ENCODE peak calls at places on chromosome 11, in eight cellular contexts. One of them, this sample, is unnamed.

GRCh38 chr11:129637473-129637872 is 178.2 kb upstream of the TMEM45B start:
- DNase-seq in esophagus muscularis mucosa: no peak
- DNase-seq in IMR-90: peak; percentile 47
- DNase-seq in lung: no peak
- DNase-seq in HCT116: no peak
- DNase-seq in GM23248: peak; percentile 17
- DNase-seq in thoracic aorta: no peak
- DNase-seq in colonic mucosa: no peak
- DNase-seq in this sample: no peak

GRCh38 chr11:83257638-83258229 is 28.4 kb downstream of the CCDC90B start:
- DNase-seq in esophagus muscularis mucosa: no peak
- DNase-seq in IMR-90: peak; percentile 73
- DNase-seq in lung: no peak
- DNase-seq in HCT116: no peak
- DNase-seq in GM23248: peak; percentile 79
- DNase-seq in thoracic aorta: no peak
- DNase-seq in colonic mucosa: no peak
- DNase-seq in this sample: peak; percentile 32

GRCh38 chr11:72114570-72114969 is 2.1 kb upstream of the ANAPC15 start:
- DNase-seq in esophagus muscularis mucosa: no peak
- DNase-seq in IMR-90: peak; percentile 28
- DNase-seq in lung: no peak
- DNase-seq in HCT116: no peak
- DNase-seq in GM23248: peak; percentile 72
- DNase-seq in thoracic aorta: no peak
- DNase-seq in colonic mucosa: no peak
- DNase-seq in this sample: no peak

GRCh38 chr11:20081336-20081735 is 78.9 kb downstream of the DBX1 start:
- DNase-seq in esophagus muscularis mucosa: no peak
- DNase-seq in IMR-90: no peak
- DNase-seq in lung: no peak
- DNase-seq in HCT116: no peak
- DNase-seq in GM23248: no peak
- DNase-seq in thoracic aorta: no peak
- DNase-seq in colonic mucosa: no peak
- DNase-seq in this sample: no peak

GRCh38 chr11:83908457-83908856 is 622.3 kb upstream of the CCDC90B start:
- DNase-seq in esophagus muscularis mucosa: no peak
- DNase-seq in IMR-90: no peak
- DNase-seq in lung: no peak
- DNase-seq in HCT116: no peak
- DNase-seq in GM23248: no peak
- DNase-seq in thoracic aorta: no peak
- DNase-seq in colonic mucosa: no peak
- DNase-seq in this sample: no peak

GRCh38 chr11:31763296-31763695 is 47.8 kb downstream of the PAX6 start:
- DNase-seq in esophagus muscularis mucosa: no peak
- DNase-seq in IMR-90: no peak
- DNase-seq in lung: no peak
- DNase-seq in HCT116: no peak
- DNase-seq in GM23248: no peak
- DNase-seq in thoracic aorta: no peak
- DNase-seq in colonic mucosa: no peak
- DNase-seq in this sample: no peak

GRCh38 chr11:26994579-26995210 is 783 bp downstream of the FIBIN start:
- DNase-seq in esophagus muscularis mucosa: no peak
- DNase-seq in IMR-90: no peak
- DNase-seq in lung: no peak
- DNase-seq in HCT116: no peak
- DNase-seq in GM23248: peak; percentile 46
- DNase-seq in thoracic aorta: no peak
- DNase-seq in colonic mucosa: no peak
- DNase-seq in this sample: no peak

GRCh38 chr11:71204294-71204693 is 48.1 kb downstream of the SHANK2 start:
- DNase-seq in esophagus muscularis mucosa: no peak
- DNase-seq in IMR-90: no peak
- DNase-seq in lung: no peak
- DNase-seq in HCT116: no peak
- DNase-seq in GM23248: no peak
- DNase-seq in thoracic aorta: no peak
- DNase-seq in colonic mucosa: no peak
- DNase-seq in this sample: no peak

GRCh38 chr11:61172888-61173287 is 11.7 kb upstream of the VPS37C start:
- DNase-seq in esophagus muscularis mucosa: no peak
- DNase-seq in IMR-90: no peak
- DNase-seq in lung: no peak
- DNase-seq in HCT116: no peak
- DNase-seq in GM23248: no peak
- DNase-seq in thoracic aorta: no peak
- DNase-seq in colonic mucosa: no peak
- DNase-seq in this sample: no peak

GRCh38 chr11:57422669-57423068 is 4.3 kb downstream of the SLC43A3 start:
- DNase-seq in esophagus muscularis mucosa: no peak
- DNase-seq in IMR-90: no peak
- DNase-seq in lung: no peak
- DNase-seq in HCT116: no peak
- DNase-seq in GM23248: no peak
- DNase-seq in thoracic aorta: no peak
- DNase-seq in colonic mucosa: no peak
- DNase-seq in this sample: no peak

GRCh38 chr11:113048820-113049555 is 87.8 kb downstream of the NCAM1 start:
- DNase-seq in esophagus muscularis mucosa: no peak
- DNase-seq in IMR-90: no peak
- DNase-seq in lung: no peak
- DNase-seq in HCT116: no peak
- DNase-seq in GM23248: peak; percentile 82
- DNase-seq in thoracic aorta: no peak
- DNase-seq in colonic mucosa: no peak
- DNase-seq in this sample: no peak

GRCh38 chr11:109037856-109038780 is 373.2 kb downstream of the DDX10 start:
- DNase-seq in esophagus muscularis mucosa: peak; percentile 79
- DNase-seq in IMR-90: peak; percentile 61
- DNase-seq in lung: no peak
- DNase-seq in HCT116: no peak
- DNase-seq in GM23248: peak; percentile 91
- DNase-seq in thoracic aorta: no peak
- DNase-seq in colonic mucosa: no peak
- DNase-seq in this sample: peak; percentile 39

GRCh38 chr11:59197990-59198389 is 14.7 kb downstream of the MPEG1 start:
- DNase-seq in esophagus muscularis mucosa: no peak
- DNase-seq in IMR-90: peak; percentile 68
- DNase-seq in lung: peak; percentile 85
- DNase-seq in HCT116: no peak
- DNase-seq in GM23248: peak; percentile 64
- DNase-seq in thoracic aorta: peak; percentile 71
- DNase-seq in colonic mucosa: no peak
- DNase-seq in this sample: peak; percentile 93

GRCh38 chr11:65436412-65437032 is 13.9 kb downstream of the NEAT1 start:
- DNase-seq in esophagus muscularis mucosa: peak; percentile 45
- DNase-seq in IMR-90: peak; percentile 49
- DNase-seq in lung: no peak
- DNase-seq in HCT116: no peak
- DNase-seq in GM23248: peak; percentile 59
- DNase-seq in thoracic aorta: no peak
- DNase-seq in colonic mucosa: peak; percentile 29
- DNase-seq in this sample: no peak

GRCh38 chr11:82268627-82269026 is 465.0 kb downstream of the FAM181B start:
- DNase-seq in esophagus muscularis mucosa: no peak
- DNase-seq in IMR-90: no peak
- DNase-seq in lung: no peak
- DNase-seq in HCT116: no peak
- DNase-seq in GM23248: no peak
- DNase-seq in thoracic aorta: no peak
- DNase-seq in colonic mucosa: no peak
- DNase-seq in this sample: no peak

GRCh38 chr11:66996609-66997273 is 21.6 kb downstream of the C11orf86 start:
- DNase-seq in esophagus muscularis mucosa: no peak
- DNase-seq in IMR-90: peak; percentile 76
- DNase-seq in lung: no peak
- DNase-seq in HCT116: no peak
- DNase-seq in GM23248: peak; percentile 70
- DNase-seq in thoracic aorta: no peak
- DNase-seq in colonic mucosa: no peak
- DNase-seq in this sample: peak; percentile 92

GRCh38 chr11:3014314-3014938 is 22.3 kb upstream of the NAP1L4 start:
- DNase-seq in esophagus muscularis mucosa: no peak
- DNase-seq in IMR-90: no peak
- DNase-seq in lung: no peak
- DNase-seq in HCT116: no peak
- DNase-seq in GM23248: no peak
- DNase-seq in thoracic aorta: no peak
- DNase-seq in colonic mucosa: no peak
- DNase-seq in this sample: no peak

GRCh38 chr11:65182258-65183170 is 786 bp downstream of the CAPN1 start:
- DNase-seq in esophagus muscularis mucosa: no peak
- DNase-seq in IMR-90: no peak
- DNase-seq in lung: peak; percentile 41
- DNase-seq in HCT116: peak; percentile 15
- DNase-seq in GM23248: peak; percentile 60
- DNase-seq in thoracic aorta: no peak
- DNase-seq in colonic mucosa: peak; percentile 73
- DNase-seq in this sample: peak; percentile 65

GRCh38 chr11:12808519-12808918 is 134.3 kb downstream of the TEAD1 start:
- DNase-seq in esophagus muscularis mucosa: no peak
- DNase-seq in IMR-90: peak; percentile 76
- DNase-seq in lung: no peak
- DNase-seq in HCT116: no peak
- DNase-seq in GM23248: peak; percentile 78
- DNase-seq in thoracic aorta: no peak
- DNase-seq in colonic mucosa: no peak
- DNase-seq in this sample: no peak

GRCh38 chr11:61700221-61700620 is 20.0 kb downstream of the DAGLA start:
- DNase-seq in esophagus muscularis mucosa: no peak
- DNase-seq in IMR-90: peak; percentile 51
- DNase-seq in lung: peak; percentile 72
- DNase-seq in HCT116: peak; percentile 38
- DNase-seq in GM23248: peak; percentile 77
- DNase-seq in thoracic aorta: no peak
- DNase-seq in colonic mucosa: peak; percentile 91
- DNase-seq in this sample: no peak

GRCh38 chr11:94933225-94934130 is 39.9 kb downstream of the CWC15 start:
- DNase-seq in esophagus muscularis mucosa: no peak
- DNase-seq in IMR-90: peak; percentile 97
- DNase-seq in lung: no peak
- DNase-seq in HCT116: no peak
- DNase-seq in GM23248: peak; percentile 97
- DNase-seq in thoracic aorta: no peak
- DNase-seq in colonic mucosa: no peak
- DNase-seq in this sample: peak; percentile 55

GRCh38 chr11:69483170-69483569 is 1.7 kb downstream of the LINC01488 start:
- DNase-seq in esophagus muscularis mucosa: no peak
- DNase-seq in IMR-90: no peak
- DNase-seq in lung: no peak
- DNase-seq in HCT116: no peak
- DNase-seq in GM23248: no peak
- DNase-seq in thoracic aorta: no peak
- DNase-seq in colonic mucosa: no peak
- DNase-seq in this sample: no peak

GRCh38 chr11:76267563-76267962 is 61.3 kb upstream of the WNT11 start:
- DNase-seq in esophagus muscularis mucosa: no peak
- DNase-seq in IMR-90: peak; percentile 11
- DNase-seq in lung: no peak
- DNase-seq in HCT116: no peak
- DNase-seq in GM23248: peak; percentile 83
- DNase-seq in thoracic aorta: no peak
- DNase-seq in colonic mucosa: no peak
- DNase-seq in this sample: no peak

GRCh38 chr11:119696378-119697157 is 32.4 kb downstream of the NECTIN1 start:
- DNase-seq in esophagus muscularis mucosa: no peak
- DNase-seq in IMR-90: no peak
- DNase-seq in lung: no peak
- DNase-seq in HCT116: no peak
- DNase-seq in GM23248: no peak
- DNase-seq in thoracic aorta: no peak
- DNase-seq in colonic mucosa: peak; percentile 62
- DNase-seq in this sample: no peak
- H3K4me1 ChIP-seq in esophagus muscularis mucosa: peaks cover 4% of the 10 kb centered on the region
- H3K4me1 ChIP-seq in IMR-90: no peaks in the 10 kb centered on the region
- H3K4me1 ChIP-seq in lung: peaks cover 6% of the 10 kb centered on the region
- H3K4me1 ChIP-seq in HCT116: peaks cover 57% of the 10 kb centered on the region
- H3K4me1 ChIP-seq in GM23248: no peaks in the 10 kb centered on the region
- H3K4me1 ChIP-seq in thoracic aorta: peaks cover 16% of the 10 kb centered on the region
- H3K4me1 ChIP-seq in colonic mucosa: peaks cover 19% of the 10 kb centered on the region
- H3K4me1 ChIP-seq in this sample: no peaks in the 10 kb centered on the region

DNA sequence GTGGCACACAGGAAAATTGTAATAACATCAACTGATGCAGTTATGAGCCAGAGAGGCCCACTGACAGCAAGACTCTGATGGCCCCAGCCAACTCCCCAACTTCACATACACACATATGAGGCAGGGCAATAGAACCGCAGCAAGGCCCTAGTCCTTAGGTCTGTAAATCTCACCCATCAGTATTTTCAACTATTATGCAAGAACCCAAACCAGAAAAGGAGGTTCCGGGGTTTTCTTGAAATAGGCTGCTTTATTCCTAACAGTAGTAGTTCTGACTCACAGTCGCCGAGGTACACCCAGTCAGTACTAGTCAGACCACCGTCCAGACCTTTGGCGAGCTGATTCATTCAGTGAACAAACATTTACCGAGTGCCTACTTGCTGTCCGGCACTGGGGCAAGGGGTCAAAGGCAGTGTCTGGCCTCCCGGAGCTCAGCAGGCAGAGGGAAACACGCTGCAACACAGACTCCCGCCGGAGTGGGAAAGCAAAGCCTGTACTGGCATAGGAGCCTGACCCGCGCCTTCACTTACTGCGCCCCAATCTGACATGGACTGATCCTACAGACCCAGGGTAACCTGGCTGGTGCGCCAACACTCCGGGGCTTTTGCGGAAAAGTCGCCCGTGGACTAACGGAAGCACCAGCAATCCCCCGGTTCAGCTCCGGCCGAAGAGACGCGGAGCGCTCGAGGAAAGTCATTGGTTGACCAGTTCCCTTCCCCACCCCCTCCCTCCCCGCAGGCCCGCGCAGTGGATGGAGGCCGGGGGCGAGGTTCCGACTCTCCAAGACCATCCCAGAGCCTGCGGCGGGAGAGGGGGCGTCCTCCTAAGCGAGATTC is 1.3 kb downstream of the PLEKHA7 start:
- DNase-seq in esophagus muscularis mucosa: no peak
- DNase-seq in IMR-90: peak; percentile 52
- DNase-seq in lung: peak; percentile 46
- DNase-seq in HCT116: peak; percentile 12
- DNase-seq in GM23248: peak; percentile 21
- DNase-seq in thoracic aorta: no peak
- DNase-seq in colonic mucosa: peak; percentile 74
- DNase-seq in this sample: no peak
- H3K27me3 ChIP-seq in esophagus muscularis mucosa: no peaks in the 10 kb centered on the region
- H3K27me3 ChIP-seq in IMR-90: peaks cover 51% of the 10 kb centered on the region
- H3K27me3 ChIP-seq in lung: no peaks in the 10 kb centered on the region
- H3K27me3 ChIP-seq in HCT116: no peaks in the 10 kb centered on the region
- H3K27me3 ChIP-seq in GM23248: peaks cover 29% of the 10 kb centered on the region
- H3K27me3 ChIP-seq in thoracic aorta: no peaks in the 10 kb centered on the region
- H3K27me3 ChIP-seq in colonic mucosa: no peaks in the 10 kb centered on the region
- H3K27me3 ChIP-seq in this sample: peaks cover 74% of the 10 kb centered on the region

GRCh38 chr11:114110948-114111347 is 51.4 kb downstream of the ZBTB16 start:
- DNase-seq in esophagus muscularis mucosa: no peak
- DNase-seq in IMR-90: no peak
- DNase-seq in lung: no peak
- DNase-seq in HCT116: no peak
- DNase-seq in GM23248: no peak
- DNase-seq in thoracic aorta: no peak
- DNase-seq in colonic mucosa: no peak
- DNase-seq in this sample: no peak
- H3K27ac ChIP-seq in esophagus muscularis mucosa: peak overlapping the region; percentile 46
- H3K27ac ChIP-seq in IMR-90: no peak overlapping the region
- H3K27ac ChIP-seq in lung: no peak overlapping the region
- H3K27ac ChIP-seq in HCT116: no peak overlapping the region
- H3K27ac ChIP-seq in GM23248: no peak overlapping the region
- H3K27ac ChIP-seq in thoracic aorta: peak overlapping the region; percentile 89
- H3K27ac ChIP-seq in colonic mucosa: peak overlapping the region; percentile 11
- H3K27ac ChIP-seq in this sample: no peak overlapping the region

GRCh38 chr11:68309621-68310185 is 2.7 kb upstream of the LRP5 start:
- DNase-seq in esophagus muscularis mucosa: no peak
- DNase-seq in IMR-90: peak; percentile 9
- DNase-seq in lung: no peak
- DNase-seq in HCT116: no peak
- DNase-seq in GM23248: no peak
- DNase-seq in thoracic aorta: no peak
- DNase-seq in colonic mucosa: no peak
- DNase-seq in this sample: no peak
- H3K4me1 ChIP-seq in esophagus muscularis mucosa: peaks cover 26% of the 10 kb centered on the region
- H3K4me1 ChIP-seq in IMR-90: peaks cover 4% of the 10 kb centered on the region
- H3K4me1 ChIP-seq in lung: peaks cover 6% of the 10 kb centered on the region
- H3K4me1 ChIP-seq in HCT116: peaks cover 11% of the 10 kb centered on the region
- H3K4me1 ChIP-seq in GM23248: peaks cover 6% of the 10 kb centered on the region
- H3K4me1 ChIP-seq in thoracic aorta: peaks cover 22% of the 10 kb centered on the region
- H3K4me1 ChIP-seq in colonic mucosa: peaks cover 1% of the 10 kb centered on the region
- H3K4me1 ChIP-seq in this sample: peaks cover 23% of the 10 kb centered on the region